ENCODE peak calls at places on chromosomes 5 and 9, in six cellular contexts. One of them, this sample, is unnamed.

GRCh38 chr5:55035480-55035879 is 11.4 kb downstream of the GZMK start:
- DNase-seq in keratinocyte: no peak
- DNase-seq in naive B cell: no peak
- DNase-seq in ELR: no peak
- DNase-seq in COLO829: no peak
- DNase-seq in M059J: no peak
- DNase-seq in this sample: no peak

GRCh38 chr9:110531776-110532175 is 47.8 kb downstream of the SVEP1 start:
- DNase-seq in keratinocyte: no peak
- DNase-seq in ELR: no peak
- DNase-seq in M059J: peak; percentile 69
- DNase-seq in naive B cell: no peak
- DNase-seq in COLO829: no peak
- DNase-seq in this sample: peak; percentile 96

GRCh38 chr5:109754319-109754718 is 64.6 kb downstream of the MAN2A1 start:
- DNase-seq in keratinocyte: no peak
- DNase-seq in naive B cell: no peak
- DNase-seq in COLO829: no peak
- DNase-seq in ELR: no peak
- DNase-seq in M059J: no peak
- DNase-seq in this sample: no peak

GRCh38 chr9:101977614-101978210 is 239.3 kb upstream of the GRIN3A start:
- DNase-seq in keratinocyte: no peak
- DNase-seq in ELR: peak; percentile 52
- DNase-seq in COLO829: no peak
- DNase-seq in naive B cell: peak; percentile 3
- DNase-seq in M059J: peak; percentile 3
- DNase-seq in this sample: peak; percentile 11

GRCh38 chr5:134106991-134107701 is 7.3 kb upstream of the TCF7 start:
- DNase-seq in ELR: no peak
- DNase-seq in COLO829: no peak
- DNase-seq in keratinocyte: no peak
- DNase-seq in naive B cell: no peak
- DNase-seq in M059J: no peak
- DNase-seq in this sample: no peak

GRCh38 chr5:147805030-147805454 is 22.5 kb upstream of the JAKMIP2 start:
- DNase-seq in naive B cell: peak; percentile 68
- DNase-seq in COLO829: no peak
- DNase-seq in M059J: no peak
- DNase-seq in ELR: no peak
- DNase-seq in keratinocyte: no peak
- DNase-seq in this sample: peak; percentile 30

GRCh38 chr9:16509946-16510504 is 360.4 kb downstream of the BNC2 start:
- DNase-seq in keratinocyte: no peak
- DNase-seq in COLO829: peak; percentile 35
- DNase-seq in naive B cell: no peak
- DNase-seq in M059J: peak; percentile 92
- DNase-seq in ELR: peak; percentile 74
- DNase-seq in this sample: peak; percentile 71

GRCh38 chr9:90896231-90896630 is 94.6 kb downstream of the SYK start:
- DNase-seq in naive B cell: no peak
- DNase-seq in M059J: no peak
- DNase-seq in keratinocyte: no peak
- DNase-seq in COLO829: no peak
- DNase-seq in ELR: no peak
- DNase-seq in this sample: no peak

GRCh38 chr5:130000460-130000859 is 96.2 kb downstream of the CHSY3 start:
- DNase-seq in COLO829: no peak
- DNase-seq in naive B cell: no peak
- DNase-seq in M059J: no peak
- DNase-seq in keratinocyte: no peak
- DNase-seq in ELR: no peak
- DNase-seq in this sample: no peak

GRCh38 chr5:54159153-54159836 is 151.1 kb downstream of the ARL15 start:
- DNase-seq in M059J: peak; percentile 37
- DNase-seq in naive B cell: no peak
- DNase-seq in keratinocyte: no peak
- DNase-seq in COLO829: no peak
- DNase-seq in ELR: peak; percentile 72
- DNase-seq in this sample: peak; percentile 62

GRCh38 chr5:6837519-6838110 is 124.4 kb downstream of the TENT4A start:
- DNase-seq in ELR: peak; percentile 25
- DNase-seq in naive B cell: no peak
- DNase-seq in keratinocyte: no peak
- DNase-seq in M059J: no peak
- DNase-seq in COLO829: no peak
- DNase-seq in this sample: no peak

GRCh38 chr9:37798677-37799076 is 1.9 kb upstream of the DCAF10 start:
- DNase-seq in COLO829: no peak
- DNase-seq in M059J: no peak
- DNase-seq in ELR: no peak
- DNase-seq in naive B cell: no peak
- DNase-seq in keratinocyte: no peak
- DNase-seq in this sample: no peak

GRCh38 chr5:172782169-172783039 is 11.4 kb upstream of the DUSP1 start:
- DNase-seq in ELR: peak; percentile 74
- DNase-seq in COLO829: no peak
- DNase-seq in M059J: peak; percentile 62
- DNase-seq in naive B cell: no peak
- DNase-seq in keratinocyte: no peak
- DNase-seq in this sample: peak; percentile 83

GRCh38 chr9:100011062-100011681 is 87.6 kb downstream of the ERP44 start:
- DNase-seq in ELR: peak; percentile 65
- DNase-seq in naive B cell: peak; percentile 37
- DNase-seq in M059J: peak; percentile 31
- DNase-seq in COLO829: peak; percentile 60
- DNase-seq in keratinocyte: peak; percentile 5
- DNase-seq in this sample: peak; percentile 58

GRCh38 chr5:143199161-143199560 is 204.3 kb downstream of the NR3C1 start:
- DNase-seq in keratinocyte: no peak
- DNase-seq in COLO829: no peak
- DNase-seq in naive B cell: no peak
- DNase-seq in M059J: no peak
- DNase-seq in ELR: no peak
- DNase-seq in this sample: no peak

GRCh38 chr5:53031695-53032096 is 42.5 kb downstream of the ITGA2 start:
- DNase-seq in keratinocyte: no peak
- DNase-seq in COLO829: peak; percentile 59
- DNase-seq in M059J: peak; percentile 96
- DNase-seq in ELR: peak; percentile 96
- DNase-seq in naive B cell: no peak
- DNase-seq in this sample: peak; percentile 86

GRCh38 chr5:35954175-35954574 is 15.8 kb upstream of the CAPSL start:
- DNase-seq in naive B cell: no peak
- DNase-seq in M059J: no peak
- DNase-seq in keratinocyte: no peak
- DNase-seq in COLO829: no peak
- DNase-seq in ELR: no peak
- DNase-seq in this sample: no peak

GRCh38 chr9:111659706-111660105 is 1.7 kb upstream of the GNG10 start:
- DNase-seq in naive B cell: no peak
- DNase-seq in COLO829: no peak
- DNase-seq in keratinocyte: no peak
- DNase-seq in ELR: peak; percentile 10
- DNase-seq in M059J: no peak
- DNase-seq in this sample: no peak

GRCh38 chr9:69535296-69535832 is 136.8 kb downstream of the APBA1 start:
- DNase-seq in ELR: peak; percentile 3
- DNase-seq in M059J: no peak
- DNase-seq in keratinocyte: no peak
- DNase-seq in naive B cell: no peak
- DNase-seq in COLO829: no peak
- DNase-seq in this sample: peak; percentile 32

GRCh38 chr5:142946547-142947426 is 176.6 kb downstream of the ARHGAP26 start:
- DNase-seq in keratinocyte: no peak
- DNase-seq in COLO829: no peak
- DNase-seq in naive B cell: no peak
- DNase-seq in ELR: no peak
- DNase-seq in M059J: no peak
- DNase-seq in this sample: no peak

GRCh38 chr9:134618823-134619454 is 22.7 kb upstream of the COL5A1 start:
- DNase-seq in COLO829: no peak
- DNase-seq in M059J: no peak
- DNase-seq in keratinocyte: no peak
- DNase-seq in ELR: no peak
- DNase-seq in naive B cell: no peak
- DNase-seq in this sample: no peak

GRCh38 chr5:62258654-62259053 is 47.4 kb upstream of the KIF2A start:
- DNase-seq in keratinocyte: no peak
- DNase-seq in M059J: no peak
- DNase-seq in COLO829: no peak
- DNase-seq in naive B cell: no peak
- DNase-seq in ELR: no peak
- DNase-seq in this sample: no peak

GRCh38 chr9:121529237-121529987 is 29.8 kb upstream of the GGTA1 start:
- DNase-seq in M059J: peak; percentile 98
- DNase-seq in ELR: peak; percentile 94
- DNase-seq in naive B cell: no peak
- DNase-seq in keratinocyte: peak; percentile 15
- DNase-seq in COLO829: peak; percentile 51
- DNase-seq in this sample: peak; percentile 98

GRCh38 chr9:109908459-109909390 is 128.7 kb downstream of the PALM2AKAP2 start:
- DNase-seq in naive B cell: peak; percentile 46
- DNase-seq in keratinocyte: no peak
- DNase-seq in M059J: peak; percentile 56
- DNase-seq in COLO829: no peak
- DNase-seq in ELR: peak; percentile 93
- DNase-seq in this sample: peak; percentile 96

GRCh38 chr9:126925876-126926275 is 11.3 kb downstream of the RALGPS1 start:
- DNase-seq in M059J: no peak
- DNase-seq in naive B cell: no peak
- DNase-seq in ELR: no peak
- DNase-seq in COLO829: no peak
- DNase-seq in keratinocyte: no peak
- DNase-seq in this sample: no peak

GRCh38 chr9:112020680-112021596 is 124.3 kb downstream of the UGCG start:
- DNase-seq in COLO829: no peak
- DNase-seq in keratinocyte: no peak
- DNase-seq in ELR: peak; percentile 95
- DNase-seq in naive B cell: no peak
- DNase-seq in M059J: peak; percentile 93
- DNase-seq in this sample: peak; percentile 84

GRCh38 chr5:148904440-148904839 is 78.0 kb downstream of the ADRB2 start:
- DNase-seq in keratinocyte: no peak
- DNase-seq in M059J: no peak
- DNase-seq in ELR: no peak
- DNase-seq in COLO829: no peak
- DNase-seq in naive B cell: no peak
- DNase-seq in this sample: no peak

GRCh38 chr5:126931968-126932622 is 98.3 kb downstream of the MARCHF3 start:
- DNase-seq in naive B cell: no peak
- DNase-seq in keratinocyte: no peak
- DNase-seq in ELR: no peak
- DNase-seq in COLO829: no peak
- DNase-seq in M059J: no peak
- DNase-seq in this sample: no peak

GRCh38 chr9:97502222-97502983 is 937 bp downstream of the TMOD1 start:
- DNase-seq in keratinocyte: no peak
- DNase-seq in naive B cell: peak; percentile 1
- DNase-seq in M059J: peak; percentile 16
- DNase-seq in ELR: no peak
- DNase-seq in COLO829: no peak
- DNase-seq in this sample: no peak

GRCh38 chr9:114774504-114774903 is 31.3 kb downstream of the TNFSF15 start:
- DNase-seq in naive B cell: peak; percentile 49
- DNase-seq in ELR: no peak
- DNase-seq in M059J: no peak
- DNase-seq in keratinocyte: no peak
- DNase-seq in COLO829: no peak
- DNase-seq in this sample: no peak

GRCh38 chr9:133991211-133991921 is 758 bp downstream of the VAV2 start:
- DNase-seq in M059J: peak; percentile 27
- DNase-seq in naive B cell: no peak
- DNase-seq in COLO829: no peak
- DNase-seq in ELR: peak; percentile 39
- DNase-seq in keratinocyte: no peak
- DNase-seq in this sample: no peak

GRCh38 chr9:34490760-34491159 is 32.0 kb downstream of the ENHO start:
- DNase-seq in M059J: no peak
- DNase-seq in keratinocyte: no peak
- DNase-seq in ELR: no peak
- DNase-seq in naive B cell: no peak
- DNase-seq in COLO829: no peak
- DNase-seq in this sample: no peak

GRCh38 chr9:89115426-89115825 is 63.2 kb downstream of the SHC3 start:
- DNase-seq in keratinocyte: no peak
- DNase-seq in ELR: no peak
- DNase-seq in naive B cell: no peak
- DNase-seq in COLO829: no peak
- DNase-seq in M059J: no peak
- DNase-seq in this sample: no peak

GRCh38 chr5:143155445-143155844 is 248.0 kb downstream of the NR3C1 start:
- DNase-seq in ELR: no peak
- DNase-seq in keratinocyte: no peak
- DNase-seq in naive B cell: no peak
- DNase-seq in M059J: no peak
- DNase-seq in COLO829: no peak
- DNase-seq in this sample: no peak

GRCh38 chr5:138579517-138579863 is 4.3 kb upstream of the HSPA9 start:
- DNase-seq in ELR: no peak
- DNase-seq in M059J: no peak
- DNase-seq in naive B cell: no peak
- DNase-seq in COLO829: no peak
- DNase-seq in keratinocyte: no peak
- DNase-seq in this sample: no peak

GRCh38 chr9:116008278-116008677 is 145.3 kb upstream of the PAPPA start:
- DNase-seq in M059J: peak; percentile 84
- DNase-seq in ELR: peak; percentile 57
- DNase-seq in COLO829: no peak
- DNase-seq in keratinocyte: no peak
- DNase-seq in naive B cell: no peak
- DNase-seq in this sample: peak; percentile 41

GRCh38 chr9:6590772-6591384 is 54.7 kb downstream of the GLDC start:
- DNase-seq in M059J: no peak
- DNase-seq in ELR: no peak
- DNase-seq in COLO829: no peak
- DNase-seq in naive B cell: no peak
- DNase-seq in keratinocyte: no peak
- DNase-seq in this sample: no peak

GRCh38 chr9:97980479-97980803 is 2.7 kb upstream of the ANP32B start:
- DNase-seq in naive B cell: no peak
- DNase-seq in ELR: no peak
- DNase-seq in COLO829: no peak
- DNase-seq in keratinocyte: no peak
- DNase-seq in M059J: no peak
- DNase-seq in this sample: peak; percentile 10